ENCODE peak calls at places on chromosome 21, in nine cellular contexts. One of them, this sample, is unnamed.

GRCh38 chr21:28427356-28428022 is 565.2 kb downstream of the LTN1 start:
- DNase-seq in cardiac fibroblast: peak
- DNase-seq in mucosa of descending colon: no peak
- DNase-seq in fibroblast of pulmonary artery: peak
- DNase-seq in small intestine: no peak
- DNase-seq in epithelial cell of esophagus: peak
- DNase-seq in bronchial epithelial cell: peak
- DNase-seq in HCT116: no peak
- DNase-seq in foreskin fibroblast: peak
- DNase-seq in this sample: no peak

GRCh38 chr21:34302496-34302895 is 61.3 kb upstream of the KCNE2 start:
- DNase-seq in cardiac fibroblast: no peak
- DNase-seq in mucosa of descending colon: no peak
- DNase-seq in fibroblast of pulmonary artery: no peak
- DNase-seq in small intestine: no peak
- DNase-seq in epithelial cell of esophagus: no peak
- DNase-seq in bronchial epithelial cell: no peak
- DNase-seq in HCT116: no peak
- DNase-seq in foreskin fibroblast: peak
- DNase-seq in this sample: no peak

GRCh38 chr21:39651206-39651605 is 38.5 kb downstream of the B3GALT5 start:
- DNase-seq in cardiac fibroblast: no peak
- DNase-seq in mucosa of descending colon: no peak
- DNase-seq in fibroblast of pulmonary artery: no peak
- DNase-seq in small intestine: no peak
- DNase-seq in epithelial cell of esophagus: no peak
- DNase-seq in bronchial epithelial cell: no peak
- DNase-seq in HCT116: no peak
- DNase-seq in foreskin fibroblast: no peak
- DNase-seq in this sample: no peak

GRCh38 chr21:41768371-41769042 is 1.7 kb upstream of the RIPK4 start:
- DNase-seq in cardiac fibroblast: peak
- DNase-seq in mucosa of descending colon: peak
- DNase-seq in fibroblast of pulmonary artery: peak
- DNase-seq in small intestine: peak
- DNase-seq in epithelial cell of esophagus: peak
- DNase-seq in bronchial epithelial cell: peak
- DNase-seq in HCT116: peak
- DNase-seq in foreskin fibroblast: peak
- DNase-seq in this sample: peak

GRCh38 chr21:36474591-36474990 is 5.3 kb downstream of the CLDN14 start:
- DNase-seq in cardiac fibroblast: no peak
- DNase-seq in mucosa of descending colon: no peak
- DNase-seq in fibroblast of pulmonary artery: no peak
- DNase-seq in small intestine: no peak
- DNase-seq in epithelial cell of esophagus: no peak
- DNase-seq in bronchial epithelial cell: no peak
- DNase-seq in HCT116: no peak
- DNase-seq in foreskin fibroblast: no peak
- DNase-seq in this sample: no peak

GRCh38 chr21:24941316-24942185 is 665.7 kb downstream of the MRPL39 start:
- DNase-seq in cardiac fibroblast: no peak
- DNase-seq in mucosa of descending colon: no peak
- DNase-seq in fibroblast of pulmonary artery: no peak
- DNase-seq in small intestine: no peak
- DNase-seq in epithelial cell of esophagus: peak
- DNase-seq in bronchial epithelial cell: peak
- DNase-seq in HCT116: no peak
- DNase-seq in foreskin fibroblast: no peak
- DNase-seq in this sample: no peak

GRCh38 chr21:34180826-34181359 is 107.5 kb downstream of the MRPS6 start:
- DNase-seq in cardiac fibroblast: no peak
- DNase-seq in mucosa of descending colon: no peak
- DNase-seq in fibroblast of pulmonary artery: no peak
- DNase-seq in small intestine: no peak
- DNase-seq in epithelial cell of esophagus: no peak
- DNase-seq in bronchial epithelial cell: no peak
- DNase-seq in HCT116: no peak
- DNase-seq in foreskin fibroblast: no peak
- DNase-seq in this sample: no peak

GRCh38 chr21:44710294-44710665 is 1.1 kb downstream of the TSPEAR start:
- DNase-seq in cardiac fibroblast: no peak
- DNase-seq in mucosa of descending colon: no peak
- DNase-seq in fibroblast of pulmonary artery: no peak
- DNase-seq in small intestine: no peak
- DNase-seq in epithelial cell of esophagus: peak
- DNase-seq in bronchial epithelial cell: no peak
- DNase-seq in HCT116: no peak
- DNase-seq in foreskin fibroblast: no peak
- DNase-seq in this sample: no peak

GRCh38 chr21:44647222-44647552 is 973 bp downstream of the KRTAP10-11 start:
- DNase-seq in cardiac fibroblast: no peak
- DNase-seq in mucosa of descending colon: no peak
- DNase-seq in fibroblast of pulmonary artery: no peak
- DNase-seq in small intestine: no peak
- DNase-seq in epithelial cell of esophagus: no peak
- DNase-seq in bronchial epithelial cell: no peak
- DNase-seq in HCT116: no peak
- DNase-seq in foreskin fibroblast: no peak
- DNase-seq in this sample: no peak

GRCh38 chr21:41573902-41574690 is 66.1 kb upstream of the TMPRSS2 start:
- DNase-seq in cardiac fibroblast: no peak
- DNase-seq in mucosa of descending colon: peak
- DNase-seq in fibroblast of pulmonary artery: no peak
- DNase-seq in small intestine: peak
- DNase-seq in epithelial cell of esophagus: no peak
- DNase-seq in bronchial epithelial cell: no peak
- DNase-seq in HCT116: no peak
- DNase-seq in foreskin fibroblast: no peak
- DNase-seq in this sample: no peak

GRCh38 chr21:14522689-14523088 is 23.4 kb downstream of the SAMSN1 start:
- DNase-seq in cardiac fibroblast: no peak
- DNase-seq in mucosa of descending colon: no peak
- DNase-seq in fibroblast of pulmonary artery: no peak
- DNase-seq in small intestine: no peak
- DNase-seq in epithelial cell of esophagus: no peak
- DNase-seq in bronchial epithelial cell: no peak
- DNase-seq in HCT116: no peak
- DNase-seq in foreskin fibroblast: no peak
- DNase-seq in this sample: no peak

GRCh38 chr21:42107881-42108553 is 36.9 kb downstream of the UMODL1 start:
- DNase-seq in cardiac fibroblast: peak
- DNase-seq in mucosa of descending colon: peak
- DNase-seq in fibroblast of pulmonary artery: peak
- DNase-seq in small intestine: peak
- DNase-seq in epithelial cell of esophagus: peak
- DNase-seq in bronchial epithelial cell: peak
- DNase-seq in HCT116: no peak
- DNase-seq in foreskin fibroblast: no peak
- DNase-seq in this sample: peak

GRCh38 chr21:18951291-18952038 is 547.9 kb upstream of the TMPRSS15 start:
- DNase-seq in cardiac fibroblast: no peak
- DNase-seq in mucosa of descending colon: peak
- DNase-seq in fibroblast of pulmonary artery: peak
- DNase-seq in small intestine: peak
- DNase-seq in epithelial cell of esophagus: no peak
- DNase-seq in bronchial epithelial cell: no peak
- DNase-seq in HCT116: no peak
- DNase-seq in foreskin fibroblast: no peak
- DNase-seq in this sample: peak

GRCh38 chr21:30306821-30307330 is 13.2 kb downstream of the KRTAP26-1 start:
- DNase-seq in cardiac fibroblast: no peak
- DNase-seq in mucosa of descending colon: no peak
- DNase-seq in fibroblast of pulmonary artery: no peak
- DNase-seq in small intestine: no peak
- DNase-seq in epithelial cell of esophagus: no peak
- DNase-seq in bronchial epithelial cell: no peak
- DNase-seq in HCT116: no peak
- DNase-seq in foreskin fibroblast: no peak
- DNase-seq in this sample: no peak

GRCh38 chr21:34129039-34129891 is 55.9 kb downstream of the MRPS6 start:
- DNase-seq in cardiac fibroblast: peak
- DNase-seq in mucosa of descending colon: peak
- DNase-seq in fibroblast of pulmonary artery: peak
- DNase-seq in small intestine: peak
- DNase-seq in epithelial cell of esophagus: peak
- DNase-seq in bronchial epithelial cell: peak
- DNase-seq in HCT116: no peak
- DNase-seq in foreskin fibroblast: peak
- DNase-seq in this sample: no peak

DNA sequence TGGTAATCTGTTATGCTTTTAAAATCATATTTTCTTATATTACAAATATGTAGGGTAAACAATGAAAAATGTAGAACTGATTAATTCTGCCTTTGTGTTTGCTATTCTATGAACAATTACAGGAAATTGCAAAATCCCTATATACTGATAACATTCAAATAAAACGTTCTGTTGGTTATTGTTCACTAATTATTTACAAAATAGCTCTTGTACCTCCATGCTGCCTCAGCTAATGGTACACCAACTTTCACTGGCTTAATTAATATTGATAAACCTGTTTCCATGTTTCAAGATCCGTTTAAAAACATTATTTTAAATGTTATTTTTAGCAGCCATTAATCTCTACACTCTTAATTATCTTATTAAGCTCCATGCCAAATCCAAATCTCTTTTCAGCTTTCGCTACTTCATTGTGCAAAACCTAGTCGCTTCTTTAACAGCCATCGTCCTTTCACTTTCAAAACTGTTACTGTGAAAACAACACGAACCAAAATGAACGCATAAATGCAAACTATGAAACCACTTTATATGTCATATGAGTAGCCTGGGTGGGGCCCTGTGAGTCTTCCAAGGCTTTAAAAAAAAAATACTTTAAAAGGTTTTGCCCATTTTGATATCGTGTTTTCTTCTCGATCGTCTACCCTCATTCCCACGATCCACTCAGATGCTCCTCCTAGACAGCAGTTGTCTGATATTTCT is 807.0 kb downstream of the USP25 start:
- DNase-seq in cardiac fibroblast: peak
- DNase-seq in mucosa of descending colon: no peak
- DNase-seq in fibroblast of pulmonary artery: peak
- DNase-seq in small intestine: no peak
- DNase-seq in epithelial cell of esophagus: peak
- DNase-seq in bronchial epithelial cell: peak
- DNase-seq in HCT116: no peak
- DNase-seq in foreskin fibroblast: no peak
- DNase-seq in this sample: no peak
- H3K4me3 ChIP-seq in cardiac fibroblast: peak
- H3K4me3 ChIP-seq in mucosa of descending colon: no peak
- H3K4me3 ChIP-seq in fibroblast of pulmonary artery: peak
- H3K4me3 ChIP-seq in small intestine: no peak
- H3K4me3 ChIP-seq in epithelial cell of esophagus: peak
- H3K4me3 ChIP-seq in bronchial epithelial cell: peak
- H3K4me3 ChIP-seq in HCT116: no peak
- H3K4me3 ChIP-seq in foreskin fibroblast: peak
- H3K4me3 ChIP-seq in this sample: no peak

GRCh38 chr21:46662367-46662654 is 26.8 kb downstream of the PRMT2 start:
- DNase-seq in cardiac fibroblast: no peak
- DNase-seq in mucosa of descending colon: no peak
- DNase-seq in fibroblast of pulmonary artery: no peak
- DNase-seq in small intestine: no peak
- DNase-seq in epithelial cell of esophagus: no peak
- DNase-seq in bronchial epithelial cell: no peak
- DNase-seq in HCT116: no peak
- DNase-seq in foreskin fibroblast: no peak
- DNase-seq in this sample: no peak
- H3K4me3 ChIP-seq in cardiac fibroblast: no peak
- H3K4me3 ChIP-seq in mucosa of descending colon: no peak
- H3K4me3 ChIP-seq in fibroblast of pulmonary artery: no peak
- H3K4me3 ChIP-seq in small intestine: no peak
- H3K4me3 ChIP-seq in epithelial cell of esophagus: no peak
- H3K4me3 ChIP-seq in bronchial epithelial cell: no peak
- H3K4me3 ChIP-seq in HCT116: no peak
- H3K4me3 ChIP-seq in foreskin fibroblast: no peak
- H3K4me3 ChIP-seq in this sample: no peak

GRCh38 chr21:16419188-16419874 is 689.5 kb downstream of the USP25 start:
- DNase-seq in cardiac fibroblast: peak
- DNase-seq in mucosa of descending colon: peak
- DNase-seq in fibroblast of pulmonary artery: peak
- DNase-seq in small intestine: peak
- DNase-seq in epithelial cell of esophagus: peak
- DNase-seq in bronchial epithelial cell: peak
- DNase-seq in HCT116: no peak
- DNase-seq in foreskin fibroblast: peak
- DNase-seq in this sample: no peak

GRCh38 chr21:16418663-16419062 is 688.9 kb downstream of the USP25 start:
- DNase-seq in cardiac fibroblast: peak
- DNase-seq in mucosa of descending colon: no peak
- DNase-seq in fibroblast of pulmonary artery: no peak
- DNase-seq in small intestine: no peak
- DNase-seq in epithelial cell of esophagus: no peak
- DNase-seq in bronchial epithelial cell: peak
- DNase-seq in HCT116: no peak
- DNase-seq in foreskin fibroblast: no peak
- DNase-seq in this sample: no peak

GRCh38 chr21:16420086-16420724 is 690.4 kb downstream of the USP25 start:
- DNase-seq in cardiac fibroblast: peak
- DNase-seq in mucosa of descending colon: peak
- DNase-seq in fibroblast of pulmonary artery: peak
- DNase-seq in small intestine: no peak
- DNase-seq in epithelial cell of esophagus: peak
- DNase-seq in bronchial epithelial cell: peak
- DNase-seq in HCT116: no peak
- DNase-seq in foreskin fibroblast: peak
- DNase-seq in this sample: no peak

GRCh38 chr21:16422702-16423101 is 692.9 kb downstream of the USP25 start:
- DNase-seq in cardiac fibroblast: peak
- DNase-seq in mucosa of descending colon: no peak
- DNase-seq in fibroblast of pulmonary artery: peak
- DNase-seq in small intestine: no peak
- DNase-seq in epithelial cell of esophagus: no peak
- DNase-seq in bronchial epithelial cell: peak
- DNase-seq in HCT116: no peak
- DNase-seq in foreskin fibroblast: no peak
- DNase-seq in this sample: no peak

GRCh38 chr21:16418211-16418610 is 688.4 kb downstream of the USP25 start:
- DNase-seq in cardiac fibroblast: peak
- DNase-seq in mucosa of descending colon: no peak
- DNase-seq in fibroblast of pulmonary artery: peak
- DNase-seq in small intestine: no peak
- DNase-seq in epithelial cell of esophagus: no peak
- DNase-seq in bronchial epithelial cell: peak
- DNase-seq in HCT116: no peak
- DNase-seq in foreskin fibroblast: peak
- DNase-seq in this sample: no peak
- H3K4me3 ChIP-seq in cardiac fibroblast: no peak
- H3K4me3 ChIP-seq in mucosa of descending colon: no peak
- H3K4me3 ChIP-seq in fibroblast of pulmonary artery: no peak
- H3K4me3 ChIP-seq in small intestine: no peak
- H3K4me3 ChIP-seq in epithelial cell of esophagus: no peak
- H3K4me3 ChIP-seq in bronchial epithelial cell: no peak
- H3K4me3 ChIP-seq in HCT116: no peak
- H3K4me3 ChIP-seq in foreskin fibroblast: no peak
- H3K4me3 ChIP-seq in this sample: no peak

DNA sequence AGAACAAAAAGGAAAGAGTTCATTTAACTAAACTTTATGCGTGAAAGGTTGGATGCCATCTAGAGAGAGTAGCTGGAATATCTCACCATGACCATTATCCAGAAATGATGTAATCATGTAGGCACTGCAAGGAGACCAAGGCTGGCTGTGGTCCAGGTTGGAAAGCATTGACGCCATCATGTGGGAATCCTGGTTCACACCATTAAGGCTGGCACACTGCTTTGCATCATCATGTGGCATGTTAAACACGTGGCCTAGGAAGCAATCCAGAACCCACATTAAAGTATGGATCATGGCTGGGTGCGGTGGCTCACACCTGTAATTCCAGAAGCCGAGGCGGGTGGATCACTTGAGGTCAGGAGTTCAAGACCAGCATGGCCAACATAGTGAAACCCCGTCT is 4.3 kb downstream of the ADAMTS1 start:
- DNase-seq in cardiac fibroblast: peak
- DNase-seq in mucosa of descending colon: no peak
- DNase-seq in fibroblast of pulmonary artery: peak
- DNase-seq in small intestine: no peak
- DNase-seq in epithelial cell of esophagus: peak
- DNase-seq in bronchial epithelial cell: peak
- DNase-seq in HCT116: no peak
- DNase-seq in foreskin fibroblast: peak
- DNase-seq in this sample: no peak
- H3K4me3 ChIP-seq in cardiac fibroblast: no peak
- H3K4me3 ChIP-seq in mucosa of descending colon: no peak
- H3K4me3 ChIP-seq in fibroblast of pulmonary artery: no peak
- H3K4me3 ChIP-seq in small intestine: no peak
- H3K4me3 ChIP-seq in epithelial cell of esophagus: no peak
- H3K4me3 ChIP-seq in bronchial epithelial cell: no peak
- H3K4me3 ChIP-seq in HCT116: no peak
- H3K4me3 ChIP-seq in foreskin fibroblast: peak
- H3K4me3 ChIP-seq in this sample: no peak

This sample was measured in Caco-2.